ENCODE peak calls at places on chromosome 21, in eight cellular contexts. J is MM.1S; A is stimulated activated CD4-positive, alpha-beta T cell treated with anti-CD3 and anti-CD28 coated beads, Interleukin-2, amount 100 ng/mL, for 48 hours; I is neural crest cell; C is activated CD8-positive, alpha-beta memory T cell treated with anti-CD3 and anti-CD28 coated beads, Interleukin-2, amount 50 U/mL, for 4 hours; Q is activated naive CD8-positive, alpha-beta T cell treated with anti-CD3 and anti-CD28 coated beads for 36 hours; H is NCI-H1694 treated with DMSO at 0.1 percent for 48 hours; U is NCI-H1417. W is an unnamed sample.

GRCh38 chr21:46459356-46460112 is 843 bp downstream of the DIP2A start:
- DNase-seq in J (no peak), A (no peak), I (no peak), C (no peak), Q (no peak), H (no peak), U (no peak), W (peak)

GRCh38 chr21:41119901-41120300 is 48.1 kb upstream of the BACE2 start:
- DNase-seq in J (no peak), A (no peak), I (no peak), C (no peak), Q (no peak), H (no peak), U (no peak), W (no peak)

GRCh38 chr21:39316062-39316461 is 2.6 kb upstream of the BRWD1 start:
- DNase-seq in J (peak), A (no peak), I (no peak), C (no peak), Q (no peak), H (no peak), U (no peak), W (no peak)

GRCh38 chr21:44708213-44708865 is 3.0 kb downstream of the TSPEAR start:
- DNase-seq in J (no peak), A (no peak), I (no peak), C (no peak), Q (no peak), H (no peak), U (peak), W (peak)

GRCh38 chr21:36962098-36962780 is 4.2 kb downstream of the HLCS start:
- DNase-seq in J (peak), A (no peak), I (no peak), C (no peak), Q (no peak), H (no peak), U (no peak), W (no peak)

GRCh38 chr21:36419241-36419640 is 34.0 kb downstream of the CHAF1B start:
- DNase-seq in J (no peak), A (no peak), I (no peak), C (no peak), Q (no peak), H (no peak), U (no peak), W (no peak)

GRCh38 chr21:41761211-41762181 is 5.4 kb downstream of the RIPK4 start:
- DNase-seq in J (no peak), A (no peak), I (no peak), C (no peak), Q (no peak), H (no peak), U (no peak), W (no peak)

GRCh38 chr21:34129971-34130597 is 56.7 kb downstream of the MRPS6 start:
- DNase-seq in J (no peak), A (no peak), I (no peak), C (no peak), Q (no peak), H (no peak), U (peak), W (peak)

GRCh38 chr21:39134288-39134810 is 48.9 kb downstream of the PSMG1 start:
- DNase-seq in J (no peak), A (no peak), I (no peak), C (no peak), Q (no peak), H (no peak), U (no peak), W (no peak)

GRCh38 chr21:44946254-44947041 is 6.6 kb downstream of the SLX9 start:
- DNase-seq in J (no peak), A (no peak), I (no peak), C (no peak), Q (no peak), H (no peak), U (no peak), W (no peak)

GRCh38 chr21:37582613-37583012 is 216.0 kb downstream of the DYRK1A start:
- DNase-seq in J (peak), A (no peak), I (no peak), C (no peak), Q (no peak), H (no peak), U (peak), W (peak)

GRCh38 chr21:33544451-33544850 is 1.6 kb downstream of the SON start:
- DNase-seq in J (no peak), A (no peak), I (no peak), C (no peak), Q (no peak), H (no peak), U (no peak), W (no peak)

GRCh38 chr21:34878940-34879339 is 170.2 kb downstream of the RUNX1 start:
- DNase-seq in J (no peak), A (no peak), I (no peak), C (no peak), Q (no peak), H (no peak), U (peak), W (no peak)

GRCh38 chr21:36704958-36705678 is 6.2 kb downstream of the SIM2 start:
- DNase-seq in J (no peak), A (no peak), I (no peak), C (no peak), Q (no peak), H (no peak), U (no peak), W (no peak)

GRCh38 chr21:30256100-30256499 is 26.6 kb downstream of the KRTAP24-1 start:
- DNase-seq in J (no peak), A (no peak), I (no peak), C (no peak), Q (no peak), H (no peak), U (no peak), W (no peak)

GRCh38 chr21:31566611-31567010 is 92.9 kb upstream of the SOD1 start:
- DNase-seq in J (no peak), A (no peak), I (no peak), C (no peak), Q (no peak), H (no peak), U (no peak), W (no peak)

GRCh38 chr21:32393677-32394001 is 827 bp upstream of the URB1 start:
- DNase-seq in J (no peak), A (no peak), I (no peak), C (no peak), Q (no peak), H (no peak), U (no peak), W (no peak)

GRCh38 chr21:46124926-46125845 is 27.3 kb downstream of the COL6A2 start:
- DNase-seq in J (no peak), A (no peak), I (no peak), C (no peak), Q (no peak), H (no peak), U (no peak), W (no peak)

GRCh38 chr21:29827236-29827635 is 112.6 kb downstream of the GRIK1 start:
- DNase-seq in J (no peak), A (no peak), I (no peak), C (no peak), Q (no peak), H (no peak), U (no peak), W (no peak)

GRCh38 chr21:31278511-31279155 is 65.4 kb downstream of the TIAM1 start:
- DNase-seq in J (no peak), A (no peak), I (no peak), C (no peak), Q (no peak), H (no peak), U (no peak), W (no peak)

GRCh38 chr21:33362044-33362555 is 37.3 kb downstream of the IFNAR1 start:
- DNase-seq in J (peak), A (peak), I (no peak), C (peak), Q (peak), H (no peak), U (peak), W (peak)

GRCh38 chr21:24897883-24898282 is 709.4 kb downstream of the MRPL39 start:
- DNase-seq in J (no peak), A (no peak), I (no peak), C (no peak), Q (no peak), H (no peak), U (no peak), W (no peak)

GRCh38 chr21:45990049-45990711 is 8.6 kb downstream of the COL6A1 start:
- DNase-seq in J (no peak), A (no peak), I (no peak), C (peak), Q (no peak), H (no peak), U (no peak), W (no peak)

W was measured in HAP-1.